ENCODE peak calls at places on chromosomes 12 and 14, in six cellular contexts. One of them, this sample, is unnamed.

GRCh38 chr12:57837779-57838562 is 8.6 kb downstream of the CTDSP2 start:
- DNase-seq in H1: no peak
- DNase-seq in GM12878: no peak
- DNase-seq in SK-N-SH: no peak
- DNase-seq in K562: peak
- DNase-seq in HepG2: no peak
- DNase-seq in this sample: no peak

GRCh38 chr12:104049278-104050257 is at the start of gene GLT8D2:
- DNase-seq in HepG2: no peak
- DNase-seq in GM12878: no peak
- DNase-seq in H1: no peak
- DNase-seq in K562: no peak
- DNase-seq in SK-N-SH: peak
- DNase-seq in this sample: no peak

GRCh38 chr14:73209943-73210342 is 27.4 kb upstream of the PAPLN start:
- DNase-seq in SK-N-SH: no peak
- DNase-seq in HepG2: no peak
- DNase-seq in H1: no peak
- DNase-seq in K562: no peak
- DNase-seq in GM12878: no peak
- DNase-seq in this sample: no peak

GRCh38 chr12:117530796-117531195 is 169.4 kb upstream of the NOS1 start:
- DNase-seq in GM12878: no peak
- DNase-seq in H1: no peak
- DNase-seq in SK-N-SH: no peak
- DNase-seq in K562: no peak
- DNase-seq in HepG2: no peak
- DNase-seq in this sample: no peak

GRCh38 chr14:69355955-69356321 is 42.2 kb downstream of the ERH start:
- DNase-seq in HepG2: no peak
- DNase-seq in SK-N-SH: no peak
- DNase-seq in H1: no peak
- DNase-seq in K562: no peak
- DNase-seq in GM12878: no peak
- DNase-seq in this sample: no peak

GRCh38 chr14:103711516-103712431 is 3.5 kb downstream of the XRCC3 start:
- DNase-seq in SK-N-SH: no peak
- DNase-seq in H1: no peak
- DNase-seq in GM12878: no peak
- DNase-seq in K562: no peak
- DNase-seq in HepG2: no peak
- DNase-seq in this sample: no peak

GRCh38 chr14:74616996-74617700 is 5.1 kb upstream of the LTBP2 start:
- DNase-seq in SK-N-SH: no peak
- DNase-seq in H1: no peak
- DNase-seq in K562: no peak
- DNase-seq in GM12878: no peak
- DNase-seq in HepG2: no peak
- DNase-seq in this sample: no peak

GRCh38 chr12:51368640-51369517 is 22.3 kb downstream of the GALNT6 start:
- DNase-seq in K562: peak
- DNase-seq in H1: no peak
- DNase-seq in SK-N-SH: no peak
- DNase-seq in HepG2: no peak
- DNase-seq in GM12878: peak
- DNase-seq in this sample: peak

GRCh38 chr14:101600891-101601602 is 39.8 kb downstream of the DIO3 start:
- DNase-seq in H1: no peak
- DNase-seq in GM12878: no peak
- DNase-seq in HepG2: no peak
- DNase-seq in K562: no peak
- DNase-seq in SK-N-SH: no peak
- DNase-seq in this sample: no peak

GRCh38 chr14:100152091-100152490 is 7.4 kb downstream of the DEGS2 start:
- DNase-seq in H1: no peak
- DNase-seq in GM12878: no peak
- DNase-seq in K562: no peak
- DNase-seq in HepG2: no peak
- DNase-seq in SK-N-SH: no peak
- DNase-seq in this sample: no peak

GRCh38 chr14:61636792-61637191 is 58.5 kb upstream of the HIF1A start:
- DNase-seq in GM12878: no peak
- DNase-seq in HepG2: no peak
- DNase-seq in K562: no peak
- DNase-seq in H1: no peak
- DNase-seq in SK-N-SH: no peak
- DNase-seq in this sample: no peak

GRCh38 chr14:75806247-75806876 is 145.3 kb downstream of the TTLL5 start:
- DNase-seq in SK-N-SH: no peak
- DNase-seq in HepG2: no peak
- DNase-seq in GM12878: no peak
- DNase-seq in H1: no peak
- DNase-seq in K562: no peak
- DNase-seq in this sample: no peak

GRCh38 chr14:75812592-75812991 is 151.5 kb downstream of the TTLL5 start:
- DNase-seq in GM12878: no peak
- DNase-seq in HepG2: no peak
- DNase-seq in SK-N-SH: no peak
- DNase-seq in H1: no peak
- DNase-seq in K562: no peak
- DNase-seq in this sample: no peak

GRCh38 chr14:75811136-75811839 is 150.2 kb downstream of the TTLL5 start:
- DNase-seq in SK-N-SH: no peak
- DNase-seq in H1: no peak
- DNase-seq in HepG2: no peak
- DNase-seq in GM12878: no peak
- DNase-seq in K562: peak
- DNase-seq in this sample: no peak

GRCh38 chr14:75811862-75812505 is 150.9 kb downstream of the TTLL5 start:
- DNase-seq in SK-N-SH: peak
- DNase-seq in H1: no peak
- DNase-seq in GM12878: no peak
- DNase-seq in HepG2: no peak
- DNase-seq in K562: no peak
- DNase-seq in this sample: no peak
- TF ChIP-seq GABPA in SK-N-SH: no peak
- TF ChIP-seq GABPA in H1: no peak
- TF ChIP-seq GABPA in GM12878: no peak
- TF ChIP-seq GABPA in HepG2: no peak
- TF ChIP-seq GABPA in K562: no peak
- TF ChIP-seq GABPA in this sample: no peak

GRCh38 chr14:21868442-21869046 is 194.9 kb upstream of the OR4E1 start:
- DNase-seq in H1: peak
- DNase-seq in GM12878: no peak
- DNase-seq in K562: peak
- DNase-seq in SK-N-SH: peak
- DNase-seq in HepG2: peak
- DNase-seq in this sample: no peak
- TF ChIP-seq GABPA in H1: no peak
- TF ChIP-seq GABPA in GM12878: no peak
- TF ChIP-seq GABPA in K562: no peak
- TF ChIP-seq GABPA in SK-N-SH: no peak
- TF ChIP-seq GABPA in HepG2: no peak
- TF ChIP-seq GABPA in this sample: no peak

DNA sequence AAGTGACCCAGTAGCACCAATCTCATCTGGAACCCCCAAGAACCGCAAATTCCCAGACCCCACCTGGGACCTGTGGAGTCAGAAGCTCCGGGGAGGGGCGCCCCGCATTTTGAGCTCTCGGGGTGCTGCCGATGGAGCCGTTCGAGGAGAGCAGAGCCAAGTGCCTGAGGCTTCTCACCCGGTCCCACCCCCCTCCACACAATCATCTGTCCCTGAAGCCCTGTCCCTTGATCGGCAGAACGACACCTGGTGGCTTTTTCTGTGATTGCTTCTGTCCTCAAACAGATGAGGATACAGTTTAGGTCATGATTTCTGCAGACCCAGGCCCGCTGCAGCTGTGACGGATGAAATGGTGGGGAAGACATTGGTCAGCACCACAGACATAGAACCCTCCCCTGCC is 74.7 kb downstream of the NOC4L start:
- DNase-seq in GM12878: no peak
- DNase-seq in K562: peak
- DNase-seq in SK-N-SH: peak
- DNase-seq in H1: no peak
- DNase-seq in HepG2: peak
- DNase-seq in this sample: peak
- TF ChIP-seq GABPA in GM12878: no peak
- TF ChIP-seq GABPA in K562: no peak
- TF ChIP-seq GABPA in SK-N-SH: no peak
- TF ChIP-seq GABPA in H1: no peak
- TF ChIP-seq GABPA in HepG2: no peak
- TF ChIP-seq GABPA in this sample: no peak

DNA sequence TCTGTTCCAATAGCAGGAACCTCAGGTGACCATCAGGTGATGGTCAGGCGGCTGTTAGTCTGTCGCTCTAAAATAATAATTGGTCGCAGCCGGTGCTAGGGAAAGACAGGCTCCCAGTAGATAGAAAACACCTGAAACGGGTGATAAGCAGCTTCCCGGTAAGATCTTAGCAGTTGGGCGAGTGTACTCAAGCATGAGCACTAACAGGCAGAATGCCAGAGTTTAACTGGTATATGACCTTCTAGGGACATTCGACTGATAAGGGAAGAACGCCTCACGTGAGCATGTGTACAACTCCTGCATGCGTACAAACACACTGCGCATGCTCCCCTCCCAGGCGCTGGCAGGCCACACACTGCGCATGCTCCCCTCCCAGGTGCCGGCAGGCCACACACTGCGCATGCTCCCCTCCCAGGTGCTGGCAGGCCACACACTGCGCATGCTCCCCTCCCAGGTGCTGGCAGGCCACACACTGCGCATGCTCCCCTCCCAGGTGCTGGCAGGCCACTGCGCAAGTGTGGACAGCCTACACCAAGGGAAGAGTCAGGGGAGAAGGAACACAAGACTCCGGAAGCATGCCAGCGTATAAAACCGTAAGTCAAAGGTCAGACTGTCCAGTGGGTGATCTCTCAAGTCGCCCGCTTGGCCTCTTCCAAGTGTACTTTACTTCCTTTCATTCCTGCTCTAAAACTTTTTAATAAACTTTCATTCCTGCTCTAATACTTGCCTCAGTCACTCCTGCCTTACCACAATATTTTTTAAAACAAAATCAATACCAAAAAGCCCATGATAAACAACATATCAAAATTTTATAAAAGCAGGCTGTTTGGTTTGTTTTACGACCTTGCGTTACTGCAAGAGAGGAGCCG is 24.5 kb downstream of the GPRC5D start:
- DNase-seq in HepG2: peak
- DNase-seq in H1: no peak
- DNase-seq in SK-N-SH: peak
- DNase-seq in K562: peak
- DNase-seq in GM12878: peak
- DNase-seq in this sample: no peak
- TF ChIP-seq GABPA in HepG2: peak
- TF ChIP-seq GABPA in H1: no peak
- TF ChIP-seq GABPA in SK-N-SH: no peak
- TF ChIP-seq GABPA in K562: no peak
- TF ChIP-seq GABPA in GM12878: no peak
- TF ChIP-seq GABPA in this sample: no peak

GRCh38 chr14:24513009-24513408 is 4.9 kb upstream of the CMA1 start:
- DNase-seq in GM12878: no peak
- DNase-seq in H1: no peak
- DNase-seq in HepG2: no peak
- DNase-seq in SK-N-SH: no peak
- DNase-seq in K562: peak
- DNase-seq in this sample: no peak
- TF ChIP-seq GABPA in GM12878: no peak
- TF ChIP-seq GABPA in H1: no peak
- TF ChIP-seq GABPA in HepG2: no peak
- TF ChIP-seq GABPA in SK-N-SH: no peak
- TF ChIP-seq GABPA in K562: no peak
- TF ChIP-seq GABPA in this sample: no peak

GRCh38 chr12:6391013-6391412 is 7.1 kb downstream of the LTBR start:
- DNase-seq in HepG2: no peak
- DNase-seq in SK-N-SH: peak
- DNase-seq in GM12878: no peak
- DNase-seq in H1: no peak
- DNase-seq in K562: no peak
- DNase-seq in this sample: no peak

GRCh38 chr12:6392499-6392898 is 8.5 kb downstream of the LTBR start:
- DNase-seq in SK-N-SH: no peak
- DNase-seq in K562: no peak
- DNase-seq in GM12878: no peak
- DNase-seq in HepG2: no peak
- DNase-seq in H1: no peak
- DNase-seq in this sample: no peak

GRCh38 chr12:6394398-6394797 is 10.4 kb downstream of the LTBR start:
- DNase-seq in K562: no peak
- DNase-seq in H1: no peak
- DNase-seq in GM12878: no peak
- DNase-seq in HepG2: no peak
- DNase-seq in SK-N-SH: no peak
- DNase-seq in this sample: peak

GRCh38 chr12:6390084-6390799 is 6.3 kb downstream of the LTBR start:
- DNase-seq in H1: no peak
- DNase-seq in HepG2: no peak
- DNase-seq in K562: no peak
- DNase-seq in SK-N-SH: no peak
- DNase-seq in GM12878: no peak
- DNase-seq in this sample: no peak

DNA sequence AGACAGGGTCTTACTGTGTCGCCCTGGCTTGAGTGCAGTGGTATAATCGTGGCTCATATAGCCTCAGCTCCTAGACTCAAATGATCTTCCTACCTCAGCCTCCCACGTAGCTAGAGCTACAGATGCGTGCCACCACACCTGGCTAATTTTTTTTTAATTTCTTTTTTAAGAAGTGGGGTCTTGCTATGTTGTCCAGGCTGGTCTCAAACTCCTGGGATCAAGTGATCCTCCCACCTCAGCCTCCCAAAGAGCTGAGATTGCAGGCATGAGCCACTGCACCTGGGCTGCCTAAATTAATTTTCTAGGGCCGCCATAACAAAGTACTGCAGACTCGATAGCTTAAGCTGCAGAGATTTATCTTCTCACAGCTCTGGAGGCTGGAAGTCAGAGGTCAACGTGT is 9.1 kb downstream of the LTBR start:
- DNase-seq in SK-N-SH: no peak
- DNase-seq in GM12878: no peak
- DNase-seq in K562: no peak
- DNase-seq in H1: no peak
- DNase-seq in HepG2: no peak
- DNase-seq in this sample: no peak
- TF ChIP-seq GABPA in SK-N-SH: no peak
- TF ChIP-seq GABPA in GM12878: no peak
- TF ChIP-seq GABPA in K562: no peak
- TF ChIP-seq GABPA in H1: no peak
- TF ChIP-seq GABPA in HepG2: no peak
- TF ChIP-seq GABPA in this sample: no peak

This sample was measured in HL-60.